ENCODE peak calls at places on chromosomes 7 and 10, in four cellular contexts. X, R, V and Q are unnamed samples.

GRCh38 chr7:12570529-12571461 is at the start of gene SCIN:
- DNase-seq in V (no peak), R (peak), X (peak), Q (no peak)

GRCh38 chr10:37124532-37124931 is 866 bp upstream of the ANKRD30A start:
- DNase-seq in X (no peak), V (no peak), R (no peak), Q (no peak)

GRCh38 chr7:116522247-116522646 is 2.6 kb upstream of the CAV1 start:
- DNase-seq in V (peak), R (peak), X (no peak), Q (peak)

GRCh38 chr7:69695998-69696657 is 97.9 kb downstream of the AUTS2 start:
- DNase-seq in V (no peak), X (no peak), R (no peak), Q (no peak)

GRCh38 chr7:128197586-128197985 is 43.5 kb upstream of the LEP start:
- DNase-seq in V (no peak), X (no peak), R (no peak), Q (no peak)

GRCh38 chr7:14938181-14938580 is 35.6 kb upstream of the DGKB start:
- DNase-seq in V (no peak), X (no peak), R (no peak), Q (no peak)

GRCh38 chr10:79073784-79074432 is 5.1 kb downstream of the ZMIZ1 start:
- DNase-seq in X (no peak), R (peak), V (no peak), Q (no peak)

GRCh38 chr7:55474944-55475911 is 97.1 kb downstream of the VOPP1 start:
- DNase-seq in X (no peak), R (no peak), V (no peak), Q (no peak)

GRCh38 chr7:5549096-5549896 is 125.7 kb upstream of the TNRC18 start:
- DNase-seq in R (peak), X (peak), V (no peak), Q (peak)

GRCh38 chr7:39565538-39565937 is 666 bp upstream of the YAE1 start:
- DNase-seq in R (no peak), X (no peak), V (no peak), Q (no peak)

GRCh38 chr10:114310346-114310745 is 71.3 kb downstream of the VWA2 start:
- DNase-seq in R (no peak), V (no peak), X (no peak), Q (no peak)

GRCh38 chr10:61465807-61466425 is 12.7 kb upstream of the TMEM26 start:
- DNase-seq in X (no peak), V (no peak), R (no peak), Q (no peak)

GRCh38 chr7:42236266-42237161 is 495 bp downstream of the GLI3 start:
- DNase-seq in X (peak), V (no peak), R (peak), Q (no peak)

GRCh38 chr10:132703305-132704007 is 82.5 kb downstream of the NKX6-2 start:
- DNase-seq in R (no peak), V (no peak), X (no peak), Q (no peak)

GRCh38 chr10:132982301-132982989 is 40.1 kb upstream of the CFAP46 start:
- DNase-seq in V (no peak), X (no peak), R (no peak), Q (no peak)

GRCh38 chr10:97063983-97064837 is 121.5 kb downstream of the SLIT1 start:
- DNase-seq in X (no peak), R (no peak), V (no peak), Q (no peak)

GRCh38 chr7:12583181-12583580 is 12.7 kb downstream of the SCIN start:
- DNase-seq in V (no peak), X (no peak), R (no peak), Q (no peak)

GRCh38 chr10:63365976-63366765 is 99.6 kb downstream of the JMJD1C start:
- DNase-seq in V (no peak), R (peak), X (no peak), Q (no peak)

GRCh38 chr7:88758355-88759215 is 915 bp upstream of the ZNF804B start:
- DNase-seq in V (no peak), X (peak), R (peak), Q (no peak)

GRCh38 chr10:29620112-29620690 is 14.6 kb downstream of the SVIL start:
- DNase-seq in R (no peak), V (no peak), X (no peak), Q (no peak)

GRCh38 chr7:34039033-34039432 is 133.7 kb downstream of the BMPER start:
- DNase-seq in R (peak), X (no peak), V (no peak), Q (no peak)

GRCh38 chr10:119871881-119872609 is 598 bp downstream of the MCMBP start:
- DNase-seq in X (no peak), V (no peak), R (no peak), Q (peak)

GRCh38 chr7:108018668-108019067 is 15.7 kb upstream of the LAMB1 start:
- DNase-seq in V (no peak), R (no peak), X (no peak), Q (no peak)

GRCh38 chr10:11794566-11794965 is 28.6 kb upstream of the PROSER2 start:
- DNase-seq in V (no peak), X (no peak), R (no peak), Q (no peak)

GRCh38 chr7:20193242-20193777 is 23.9 kb downstream of the MACC1 start:
- DNase-seq in V (no peak), R (no peak), X (no peak), Q (no peak)

GRCh38 chr7:41374150-41374848 is 328.6 kb downstream of the INHBA start:
- DNase-seq in V (no peak), R (no peak), X (no peak), Q (no peak)